ENCODE peak calls at places on chromosomes 2 and 18, in six cellular contexts. One of them, this sample, is unnamed.
A peak's percentile ranks its signal among the peaks of the same experiment; 100 is the strongest.

GRCh38 chr2:188414412-188414811 is 122.7 kb downstream of the GULP1 start:
- DNase-seq in GM12878: no peak
- DNase-seq in H1: no peak
- DNase-seq in K562: no peak
- DNase-seq in HepG2: no peak
- DNase-seq in GM12891: no peak
- DNase-seq in this sample: no peak

GRCh38 chr18:76455015-76455676 is 39.9 kb downstream of the ZNF516 start:
- DNase-seq in HepG2: no peak
- DNase-seq in GM12891: no peak
- DNase-seq in GM12878: no peak
- DNase-seq in H1: no peak
- DNase-seq in K562: no peak
- DNase-seq in this sample: no peak

GRCh38 chr2:43605079-43605655 is 9.3 kb upstream of the THADA start:
- DNase-seq in GM12878: no peak
- DNase-seq in K562: peak; percentile 17
- DNase-seq in H1: no peak
- DNase-seq in GM12891: no peak
- DNase-seq in HepG2: peak; percentile 61
- DNase-seq in this sample: no peak

GRCh38 chr2:184215745-184216144 is 382.6 kb upstream of the ZNF804A start:
- DNase-seq in K562: no peak
- DNase-seq in HepG2: no peak
- DNase-seq in H1: no peak
- DNase-seq in GM12891: no peak
- DNase-seq in GM12878: no peak
- DNase-seq in this sample: no peak

GRCh38 chr2:168025487-168026203 is 221.8 kb downstream of the STK39 start:
- DNase-seq in GM12878: no peak
- DNase-seq in GM12891: no peak
- DNase-seq in H1: no peak
- DNase-seq in K562: no peak
- DNase-seq in HepG2: no peak
- DNase-seq in this sample: no peak

GRCh38 chr2:195304310-195304709 is 352.7 kb upstream of the SLC39A10 start:
- DNase-seq in H1: peak; percentile 13
- DNase-seq in GM12891: no peak
- DNase-seq in GM12878: no peak
- DNase-seq in HepG2: peak; percentile 35
- DNase-seq in K562: no peak
- DNase-seq in this sample: no peak

GRCh38 chr2:231684314-231685223 is 23.8 kb upstream of the PTMA start:
- DNase-seq in H1: no peak
- DNase-seq in K562: no peak
- DNase-seq in GM12878: no peak
- DNase-seq in HepG2: no peak
- DNase-seq in GM12891: no peak
- DNase-seq in this sample: no peak

GRCh38 chr2:169572821-169573159 is 875 bp downstream of the FASTKD1 start:
- DNase-seq in K562: no peak
- DNase-seq in GM12891: no peak
- DNase-seq in HepG2: no peak
- DNase-seq in H1: no peak
- DNase-seq in GM12878: no peak
- DNase-seq in this sample: no peak

GRCh38 chr18:2529154-2529553 is 42.2 kb downstream of the METTL4 start:
- DNase-seq in H1: no peak
- DNase-seq in K562: no peak
- DNase-seq in GM12891: no peak
- DNase-seq in GM12878: no peak
- DNase-seq in HepG2: peak; percentile 4
- DNase-seq in this sample: no peak

GRCh38 chr18:36211612-36212065 is 24.3 kb downstream of the MOCOS start:
- DNase-seq in H1: no peak
- DNase-seq in HepG2: no peak
- DNase-seq in GM12891: no peak
- DNase-seq in GM12878: peak; percentile 12
- DNase-seq in K562: no peak
- DNase-seq in this sample: no peak

GRCh38 chr18:13107074-13107473 is 111.5 kb upstream of the LDLRAD4 start:
- DNase-seq in GM12891: no peak
- DNase-seq in K562: no peak
- DNase-seq in HepG2: no peak
- DNase-seq in GM12878: no peak
- DNase-seq in H1: no peak
- DNase-seq in this sample: no peak

GRCh38 chr2:33672389-33672788 is 73.3 kb upstream of the FAM98A start:
- DNase-seq in HepG2: no peak
- DNase-seq in GM12891: no peak
- DNase-seq in GM12878: no peak
- DNase-seq in H1: no peak
- DNase-seq in K562: no peak
- DNase-seq in this sample: no peak

GRCh38 chr2:183964565-183964964 is 633.8 kb upstream of the ZNF804A start:
- DNase-seq in GM12891: no peak
- DNase-seq in GM12878: no peak
- DNase-seq in H1: no peak
- DNase-seq in HepG2: no peak
- DNase-seq in K562: no peak
- DNase-seq in this sample: no peak

GRCh38 chr2:96542357-96542977 is 5.9 kb downstream of the ARID5A start:
- DNase-seq in K562: no peak
- DNase-seq in GM12878: no peak
- DNase-seq in H1: no peak
- DNase-seq in GM12891: no peak
- DNase-seq in HepG2: no peak
- DNase-seq in this sample: no peak

GRCh38 chr2:163610817-163611556 is 124.8 kb downstream of the FIGN start:
- DNase-seq in GM12878: no peak
- DNase-seq in HepG2: peak; percentile 10
- DNase-seq in K562: no peak
- DNase-seq in H1: no peak
- DNase-seq in GM12891: no peak
- DNase-seq in this sample: no peak

GRCh38 chr2:49940616-49941015 is 786.3 kb upstream of the FSHR start:
- DNase-seq in GM12878: no peak
- DNase-seq in H1: no peak
- DNase-seq in K562: no peak
- DNase-seq in GM12891: peak; percentile 3
- DNase-seq in HepG2: no peak
- DNase-seq in this sample: no peak

GRCh38 chr18:35971661-35972196 is 750 bp upstream of the RMP24 start:
- DNase-seq in K562: no peak
- DNase-seq in H1: no peak
- DNase-seq in GM12891: no peak
- DNase-seq in GM12878: no peak
- DNase-seq in HepG2: peak; percentile 10
- DNase-seq in this sample: no peak

GRCh38 chr2:58569460-58570185 is 328.5 kb upstream of the FANCL start:
- DNase-seq in HepG2: no peak
- DNase-seq in H1: no peak
- DNase-seq in K562: no peak
- DNase-seq in GM12891: no peak
- DNase-seq in GM12878: no peak
- DNase-seq in this sample: no peak

GRCh38 chr2:148658807-148659722 is 14.5 kb downstream of the EPC2 start:
- DNase-seq in GM12878: peak; percentile 56
- DNase-seq in HepG2: no peak
- DNase-seq in GM12891: peak; percentile 18
- DNase-seq in K562: no peak
- DNase-seq in H1: no peak
- DNase-seq in this sample: no peak

GRCh38 chr2:54321062-54321461 is 65.0 kb upstream of the TSPYL6 start:
- DNase-seq in H1: no peak
- DNase-seq in K562: no peak
- DNase-seq in GM12878: no peak
- DNase-seq in HepG2: no peak
- DNase-seq in GM12891: no peak
- DNase-seq in this sample: no peak

GRCh38 chr2:47056374-47056773 is 98.7 kb downstream of the STPG4 start:
- DNase-seq in HepG2: no peak
- DNase-seq in K562: no peak
- DNase-seq in H1: no peak
- DNase-seq in GM12878: no peak
- DNase-seq in GM12891: no peak
- DNase-seq in this sample: no peak

GRCh38 chr2:116668691-116669090 is 1145.8 kb upstream of the DDX18 start:
- DNase-seq in H1: no peak
- DNase-seq in GM12878: no peak
- DNase-seq in K562: no peak
- DNase-seq in GM12891: no peak
- DNase-seq in HepG2: no peak
- DNase-seq in this sample: no peak

GRCh38 chr18:68972176-68972575 is 174.3 kb downstream of the CCDC102B start:
- DNase-seq in GM12891: no peak
- DNase-seq in K562: no peak
- DNase-seq in GM12878: no peak
- DNase-seq in H1: no peak
- DNase-seq in HepG2: no peak
- DNase-seq in this sample: no peak

GRCh38 chr18:47929681-47930085 is 776 bp downstream of the SMAD2 start:
- DNase-seq in H1: no peak
- DNase-seq in HepG2: peak; percentile 37
- DNase-seq in K562: no peak
- DNase-seq in GM12878: no peak
- DNase-seq in GM12891: no peak
- DNase-seq in this sample: no peak

GRCh38 chr2:48482774-48483173 is 47.2 kb upstream of the STON1 start:
- DNase-seq in HepG2: no peak
- DNase-seq in H1: no peak
- DNase-seq in K562: no peak
- DNase-seq in GM12878: no peak
- DNase-seq in GM12891: no peak
- DNase-seq in this sample: no peak

GRCh38 chr2:224951723-224952481 is 90.4 kb downstream of the DOCK10 start:
- DNase-seq in HepG2: no peak
- DNase-seq in H1: no peak
- DNase-seq in GM12891: no peak
- DNase-seq in K562: no peak
- DNase-seq in GM12878: no peak
- DNase-seq in this sample: no peak

GRCh38 chr2:239264838-239265651 is 135.8 kb downstream of the HDAC4 start:
- DNase-seq in HepG2: no peak
- DNase-seq in GM12891: peak; percentile 65
- DNase-seq in K562: peak; percentile 56
- DNase-seq in GM12878: no peak
- DNase-seq in H1: no peak
- DNase-seq in this sample: peak; percentile 57

DNA sequence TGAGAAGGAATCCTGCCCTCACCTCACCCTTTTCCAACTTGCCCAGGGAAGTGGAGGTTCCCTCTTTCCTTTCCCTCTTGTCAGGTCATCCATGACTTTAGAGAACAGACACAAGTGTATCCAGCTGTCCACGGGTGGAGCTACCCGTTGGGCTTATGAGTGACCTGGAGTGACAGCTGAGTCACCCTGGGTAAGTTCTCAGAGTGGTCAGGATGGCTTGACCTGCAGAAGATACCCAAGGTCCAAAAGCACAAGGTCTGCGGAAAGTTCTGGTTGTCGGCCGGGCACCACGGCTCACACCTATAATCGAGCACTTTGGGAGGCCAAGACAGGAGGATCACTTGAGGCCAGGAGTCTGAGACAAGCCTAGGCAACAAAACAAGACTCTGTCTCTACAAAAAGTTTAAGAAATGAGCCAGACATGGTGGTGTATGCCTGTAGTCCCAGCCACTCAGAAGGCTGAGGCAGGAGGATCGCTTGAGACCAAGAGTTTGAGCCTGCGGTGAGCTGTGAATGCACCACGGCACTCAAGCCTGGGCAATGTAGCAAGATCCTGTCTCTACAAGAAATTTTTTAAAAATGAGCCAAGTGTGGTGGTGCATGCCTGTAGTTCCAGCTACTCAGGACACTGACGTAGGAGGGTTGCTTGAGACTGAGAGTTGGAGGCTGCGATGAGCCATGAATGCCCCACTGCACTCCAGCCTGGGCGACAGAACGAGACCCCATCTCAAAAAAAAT is 14.0 kb upstream of the CNDP1 start:
- DNase-seq in HepG2: no peak
- DNase-seq in H1: no peak
- DNase-seq in K562: no peak
- DNase-seq in GM12878: no peak
- DNase-seq in GM12891: no peak
- DNase-seq in this sample: no peak
- TF ChIP-seq POLR2A in HepG2: no peak
- TF ChIP-seq POLR2A in H1: no peak
- TF ChIP-seq POLR2A in K562: no peak
- TF ChIP-seq POLR2A in GM12878: no peak
- TF ChIP-seq POLR2A in GM12891: no peak
- TF ChIP-seq POLR2A in this sample: peak; percentile 18

GRCh38 chr2:237403024-237403882 is 10.7 kb downstream of the COL6A3 start:
- DNase-seq in GM12878: no peak
- DNase-seq in K562: no peak
- DNase-seq in H1: no peak
- DNase-seq in HepG2: no peak
- DNase-seq in GM12891: no peak
- DNase-seq in this sample: no peak
- TF ChIP-seq POLR2AphosphoS5 in GM12878: no peak
- TF ChIP-seq POLR2AphosphoS5 in K562: no peak
- TF ChIP-seq POLR2AphosphoS5 in H1: no peak
- TF ChIP-seq POLR2AphosphoS5 in HepG2: no peak
- TF ChIP-seq POLR2AphosphoS5 in GM12891: no peak
- TF ChIP-seq POLR2AphosphoS5 in this sample: no peak

DNA sequence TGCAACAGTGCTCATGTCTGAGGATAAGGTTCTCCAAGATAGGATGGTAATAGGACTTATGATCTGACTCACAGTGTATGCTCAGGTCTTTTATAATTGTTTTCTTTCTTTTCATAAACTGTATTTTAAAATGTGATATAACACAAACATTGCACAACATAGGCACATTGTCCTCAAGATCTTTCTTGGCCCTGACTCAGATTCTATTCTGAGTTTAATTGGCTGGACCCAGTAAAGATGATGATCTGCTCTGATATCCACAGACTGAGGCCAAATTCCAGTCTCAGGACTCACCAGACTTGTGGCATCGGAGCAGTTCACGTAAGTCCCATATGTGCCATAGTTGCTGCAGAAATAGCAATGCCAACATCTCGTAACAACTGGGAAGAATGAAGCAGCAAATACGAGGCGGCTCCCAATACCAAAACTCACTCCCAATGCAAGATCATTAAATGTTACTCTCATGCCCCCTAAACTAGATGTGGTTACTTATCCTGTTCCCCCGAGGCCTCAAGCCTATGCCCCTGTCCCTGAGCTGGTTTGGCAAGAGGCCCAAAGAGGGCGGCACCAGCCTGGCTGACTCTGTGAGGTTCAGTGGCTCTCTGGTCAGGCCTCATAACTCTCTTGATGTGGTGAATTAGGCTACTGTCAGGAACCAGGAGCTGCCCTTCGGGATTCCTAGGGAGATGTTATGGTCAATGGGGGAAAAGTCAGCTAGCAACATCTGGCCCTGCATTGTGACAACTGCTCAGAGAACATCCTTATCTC is 448.8 kb upstream of the SLC14A2 start:
- DNase-seq in K562: no peak
- DNase-seq in H1: no peak
- DNase-seq in GM12878: no peak
- DNase-seq in HepG2: no peak
- DNase-seq in GM12891: no peak
- DNase-seq in this sample: no peak
- TF ChIP-seq TAF1 in K562: no peak
- TF ChIP-seq TAF1 in H1: no peak
- TF ChIP-seq TAF1 in GM12878: no peak
- TF ChIP-seq TAF1 in HepG2: no peak
- TF ChIP-seq TAF1 in GM12891: no peak
- TF ChIP-seq TAF1 in this sample: no peak

GRCh38 chr2:234075947-234076346 is 25.4 kb downstream of the SPP2 start:
- DNase-seq in GM12878: no peak
- DNase-seq in GM12891: no peak
- DNase-seq in H1: no peak
- DNase-seq in HepG2: no peak
- DNase-seq in K562: no peak
- DNase-seq in this sample: no peak
- TF ChIP-seq POLR2A in GM12878: no peak
- TF ChIP-seq POLR2A in GM12891: no peak
- TF ChIP-seq POLR2A in H1: no peak
- TF ChIP-seq POLR2A in HepG2: no peak
- TF ChIP-seq POLR2A in K562: no peak
- TF ChIP-seq POLR2A in this sample: no peak